ENCODE peak calls at places on chromosomes 4 and X, in six cellular contexts. O is HCT116, F is AG09309, D is fibroblast of pulmonary artery, Q is BJ, R is astrocyte of the spinal cord. U is an unnamed sample.

GRCh38 chr4:138312536-138312911 is 70.4 kb upstream of the SLC7A11 start:
- DNase-seq in O (no peak), F (no peak), D (peak), Q (no peak), R (no peak), U (no peak)

GRCh38 chr4:41029098-41029497 is 185.2 kb downstream of the APBB2 start:
- DNase-seq in O (no peak), F (no peak), D (no peak), Q (no peak), R (no peak), U (no peak)

GRCh38 chr4:56619160-56619559 is 61.9 kb downstream of the HOPX start:
- DNase-seq in O (no peak), F (no peak), D (peak), Q (no peak), R (peak), U (no peak)

GRCh38 chrX:47723689-47724088 is 64.7 kb upstream of the UXT start:
- DNase-seq in O (no peak), F (no peak), D (no peak), Q (no peak), R (no peak), U (no peak)

GRCh38 chrX:153475751-153476281 is 5.4 kb upstream of the HAUS7 start:
- DNase-seq in O (no peak), F (no peak), D (no peak), Q (no peak), R (no peak), U (no peak)

GRCh38 chr4:37599092-37599800 is 86.9 kb downstream of the RELL1 start:
- DNase-seq in O (no peak), F (no peak), D (no peak), Q (no peak), R (no peak), U (no peak)

GRCh38 chrX:38089173-38089982 is 83.0 kb downstream of the SYTL5 start:
- DNase-seq in O (no peak), F (no peak), D (no peak), Q (no peak), R (no peak), U (no peak)

GRCh38 chr4:166252487-166253402 is 379.7 kb downstream of the TLL1 start:
- DNase-seq in O (peak), F (no peak), D (peak), Q (no peak), R (peak), U (no peak)

GRCh38 chr4:102452854-102453253 is 48.3 kb upstream of the NFKB1 start:
- DNase-seq in O (no peak), F (no peak), D (no peak), Q (no peak), R (no peak), U (no peak)

GRCh38 chr4:110073045-110073845 is 125.2 kb downstream of the ELOVL6 start:
- DNase-seq in O (no peak), F (no peak), D (peak), Q (no peak), R (peak), U (no peak)

GRCh38 chr4:181661090-181661489 is 582.1 kb upstream of the TENM3 start:
- DNase-seq in O (no peak), F (peak), D (peak), Q (peak), R (peak), U (no peak)

GRCh38 chrX:2676794-2677675 is 14.1 kb upstream of the CD99 start:
- DNase-seq in O (no peak), F (no peak), D (no peak), Q (no peak), R (peak), U (no peak)

GRCh38 chrX:20347486-20347885 is 80.8 kb upstream of the RPS6KA3 start:
- DNase-seq in O (no peak), F (no peak), D (peak), Q (no peak), R (no peak), U (no peak)

GRCh38 chr4:89492476-89493110 is 185.0 kb upstream of the GPRIN3 start:
- DNase-seq in O (no peak), F (peak), D (peak), Q (no peak), R (peak), U (peak)

GRCh38 chr4:7153711-7154110 is 38.6 kb upstream of the SORCS2 start:
- DNase-seq in O (no peak), F (no peak), D (no peak), Q (no peak), R (no peak), U (no peak)

GRCh38 chr4:32423267-32423666 is 1703.1 kb downstream of the PCDH7 start:
- DNase-seq in O (no peak), F (no peak), D (no peak), Q (no peak), R (no peak), U (no peak)

GRCh38 chr4:147773261-147774184 is 41.6 kb downstream of the ARHGAP10 start:
- DNase-seq in O (no peak), F (no peak), D (peak), Q (no peak), R (peak), U (no peak)

GRCh38 chr4:144204431-144204830 is 63.9 kb upstream of the GYPA start:
- DNase-seq in O (no peak), F (no peak), D (no peak), Q (no peak), R (no peak), U (no peak)

GRCh38 chr4:41359069-41359769 is 102.5 kb downstream of the UCHL1 start:
- DNase-seq in O (no peak), F (no peak), D (no peak), Q (no peak), R (no peak), U (no peak)

GRCh38 chr4:7880681-7881080 is 59.0 kb downstream of the AFAP1 start:
- DNase-seq in O (no peak), F (no peak), D (no peak), Q (no peak), R (no peak), U (no peak)

GRCh38 chrX:103780701-103781402 is 4.2 kb downstream of the PLP1 start:
- DNase-seq in O (no peak), F (no peak), D (no peak), Q (no peak), R (no peak), U (no peak)

GRCh38 chr4:24973471-24974251 is 57.1 kb downstream of the LGI2 start:
- DNase-seq in O (no peak), F (peak), D (peak), Q (peak), R (no peak), U (no peak)

GRCh38 chrX:5672099-5672498 is 556.6 kb downstream of the NLGN4X start:
- DNase-seq in O (no peak), F (no peak), D (no peak), Q (no peak), R (no peak), U (no peak)

GRCh38 chr4:125368684-125369083 is 53.9 kb downstream of the FAT4 start:
- DNase-seq in O (no peak), F (peak), D (peak), Q (peak), R (peak), U (peak)

GRCh38 chr4:169229571-169230028 is 41.2 kb downstream of the SH3RF1 start:
- DNase-seq in O (peak), F (peak), D (peak), Q (peak), R (peak), U (peak)

GRCh38 chr4:6840062-6840976 is 57.8 kb downstream of the KIAA0232 start:
- DNase-seq in O (no peak), F (no peak), D (peak), Q (peak), R (peak), U (peak)

GRCh38 chr4:1291091-1291490 is 1.4 kb downstream of the MAEA start:
- DNase-seq in O (no peak), F (no peak), D (no peak), Q (no peak), R (no peak), U (no peak)

GRCh38 chrX:41317487-41318208 is 16.3 kb upstream of the DDX3X start:
- DNase-seq in O (no peak), F (peak), D (peak), Q (no peak), R (no peak), U (no peak)

GRCh38 chr4:107956011-107956410 is 24.7 kb downstream of the CYP2U1 start:
- DNase-seq in O (no peak), F (no peak), D (no peak), Q (no peak), R (no peak), U (no peak)

GRCh38 chr4:853416-853781 is 27.5 kb upstream of the CPLX1 start:
- DNase-seq in O (no peak), F (no peak), D (no peak), Q (no peak), R (no peak), U (no peak)

GRCh38 chr4:166091146-166091545 is 218.1 kb downstream of the TLL1 start:
- DNase-seq in O (no peak), F (no peak), D (peak), Q (no peak), R (peak), U (peak)

GRCh38 chr4:163350672-163351071 is 7.0 kb downstream of the NPY5R start:
- DNase-seq in O (peak), F (no peak), D (no peak), Q (no peak), R (peak), U (no peak)

GRCh38 chrX:119393144-119393543 is 6.0 kb upstream of the SLC25A43 start:
- DNase-seq in O (no peak), F (no peak), D (no peak), Q (no peak), R (no peak), U (no peak)

GRCh38 chrX:39327255-39327654 is 526.0 kb downstream of the MID1IP1 start:
- DNase-seq in O (no peak), F (no peak), D (no peak), Q (no peak), R (no peak), U (no peak)

GRCh38 chr4:140789752-140790151 is 33.6 kb upstream of the TBC1D9 start:
- DNase-seq in O (no peak), F (no peak), D (peak), Q (no peak), R (no peak), U (no peak)

GRCh38 chrX:154123241-154124219 is 20.5 kb upstream of the OPN1LW start:
- DNase-seq in O (no peak), F (no peak), D (peak), Q (no peak), R (no peak), U (no peak)

GRCh38 chr4:72418458-72418857 is 150.6 kb downstream of the ADAMTS3 start:
- DNase-seq in O (no peak), F (peak), D (peak), Q (peak), R (peak), U (no peak)

DNA sequence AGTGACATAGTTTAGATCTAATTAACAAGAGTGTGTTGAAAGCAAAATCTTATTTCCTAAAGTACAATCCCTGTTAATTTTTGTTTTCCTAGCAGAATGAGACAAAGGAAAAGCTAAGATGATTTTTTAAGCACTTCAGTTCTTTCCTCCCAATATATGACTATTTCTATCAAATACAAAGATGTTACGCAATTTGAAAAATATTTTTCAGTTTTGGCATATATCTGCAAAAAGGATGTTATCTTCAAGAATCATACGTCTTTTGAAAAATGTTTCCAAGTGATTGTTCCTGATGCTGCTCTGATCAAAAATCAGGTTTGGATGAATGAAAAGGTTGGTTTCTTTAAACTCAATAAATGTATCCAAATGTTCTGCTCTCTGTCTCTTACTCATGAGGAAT is 486.7 kb upstream of the CPEB2 start:
- DNase-seq in O (no peak), F (no peak), D (no peak), Q (no peak), R (no peak), U (no peak)
- H3K4me3 ChIP-seq in O (no peak), F (no peak), D (no peak), Q (no peak), R (no peak), U (no peak)

DNA sequence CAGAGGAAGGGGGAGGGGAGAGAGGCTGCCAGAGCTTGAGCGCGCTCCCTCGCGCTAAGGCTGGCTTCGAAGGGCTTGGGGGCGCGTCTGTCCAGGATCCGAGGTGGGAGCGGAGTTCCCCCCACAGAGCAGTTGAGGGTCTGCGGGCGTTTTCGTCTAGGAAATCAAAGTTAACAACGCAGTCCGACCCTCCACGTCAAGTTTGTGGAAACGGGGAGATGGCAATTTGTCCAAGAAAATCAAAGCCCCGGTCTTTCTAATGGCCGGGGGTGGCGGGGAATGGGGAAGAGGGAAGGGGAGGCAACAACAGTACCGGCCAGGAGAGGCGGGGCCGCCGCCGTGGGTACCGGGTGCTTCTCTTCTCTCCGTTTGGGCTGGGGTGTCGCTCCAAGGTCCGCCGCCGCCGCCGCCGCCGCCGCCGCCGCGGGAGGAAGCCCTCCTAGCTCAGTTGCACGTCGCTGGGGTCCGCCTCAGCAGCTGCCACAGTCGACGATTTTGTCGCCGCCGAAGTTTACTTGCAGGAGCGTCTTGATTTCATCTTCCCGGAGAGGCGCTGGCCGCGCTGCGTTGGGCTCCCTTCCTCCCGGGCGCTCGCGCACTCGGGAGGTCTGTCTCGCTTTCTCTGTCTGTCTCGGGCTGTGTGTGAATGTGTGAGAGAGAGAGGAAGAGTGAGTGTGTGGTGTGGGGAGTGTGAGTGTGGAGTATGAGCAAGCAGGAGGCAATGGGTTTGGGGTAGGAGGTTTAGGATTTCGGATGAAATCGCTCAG is 574 bp downstream of the PCDH19 start:
- DNase-seq in O (no peak), F (no peak), D (peak), Q (no peak), R (no peak), U (no peak)
- H3K4me3 ChIP-seq in O (peak), F (peak), D (peak), Q (peak), R (peak), U (peak)

GRCh38 chrX:9912341-9912740 is 54.8 kb upstream of the CLDN34 start:
- DNase-seq in O (no peak), F (no peak), D (peak), Q (no peak), R (peak), U (no peak)

GRCh38 chrX:9917861-9918260 is 49.3 kb upstream of the CLDN34 start:
- DNase-seq in O (no peak), F (no peak), D (no peak), Q (no peak), R (no peak), U (no peak)

GRCh38 chrX:9911479-9911878 is 55.7 kb upstream of the CLDN34 start:
- DNase-seq in O (no peak), F (no peak), D (peak), Q (no peak), R (peak), U (no peak)

GRCh38 chrX:9909254-9909653 is 57.9 kb upstream of the CLDN34 start:
- DNase-seq in O (no peak), F (no peak), D (no peak), Q (no peak), R (no peak), U (no peak)

DNA sequence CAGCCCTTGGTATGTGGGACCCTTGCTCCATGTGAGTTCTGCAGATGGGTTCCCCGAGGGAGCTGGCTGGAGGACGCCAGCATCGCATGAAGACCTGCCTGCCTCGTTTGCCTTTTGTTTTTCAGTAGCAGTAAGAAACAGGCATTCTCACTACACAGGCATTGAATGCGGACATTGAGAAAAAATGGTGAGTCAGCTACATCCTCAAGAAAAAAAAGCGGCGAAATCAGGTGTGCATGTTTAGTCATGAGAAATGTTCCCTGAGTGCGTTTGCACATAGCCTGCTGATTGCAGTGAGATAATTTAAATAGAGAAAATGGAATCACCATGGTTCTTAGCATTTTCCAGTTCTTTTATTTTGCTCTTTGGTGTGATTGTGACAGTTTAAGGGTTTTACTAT is 54.1 kb upstream of the CLDN34 start:
- DNase-seq in O (no peak), F (no peak), D (peak), Q (no peak), R (peak), U (no peak)
- H3K4me3 ChIP-seq in O (no peak), F (no peak), D (no peak), Q (no peak), R (peak), U (no peak)

GRCh38 chr4:58611012-58611411 is 1500.8 kb upstream of the IGFBP7 start:
- DNase-seq in O (no peak), F (no peak), D (no peak), Q (no peak), R (no peak), U (no peak)
- H3K4me3 ChIP-seq in O (no peak), F (no peak), D (no peak), Q (no peak), R (no peak), U (no peak)

DNA sequence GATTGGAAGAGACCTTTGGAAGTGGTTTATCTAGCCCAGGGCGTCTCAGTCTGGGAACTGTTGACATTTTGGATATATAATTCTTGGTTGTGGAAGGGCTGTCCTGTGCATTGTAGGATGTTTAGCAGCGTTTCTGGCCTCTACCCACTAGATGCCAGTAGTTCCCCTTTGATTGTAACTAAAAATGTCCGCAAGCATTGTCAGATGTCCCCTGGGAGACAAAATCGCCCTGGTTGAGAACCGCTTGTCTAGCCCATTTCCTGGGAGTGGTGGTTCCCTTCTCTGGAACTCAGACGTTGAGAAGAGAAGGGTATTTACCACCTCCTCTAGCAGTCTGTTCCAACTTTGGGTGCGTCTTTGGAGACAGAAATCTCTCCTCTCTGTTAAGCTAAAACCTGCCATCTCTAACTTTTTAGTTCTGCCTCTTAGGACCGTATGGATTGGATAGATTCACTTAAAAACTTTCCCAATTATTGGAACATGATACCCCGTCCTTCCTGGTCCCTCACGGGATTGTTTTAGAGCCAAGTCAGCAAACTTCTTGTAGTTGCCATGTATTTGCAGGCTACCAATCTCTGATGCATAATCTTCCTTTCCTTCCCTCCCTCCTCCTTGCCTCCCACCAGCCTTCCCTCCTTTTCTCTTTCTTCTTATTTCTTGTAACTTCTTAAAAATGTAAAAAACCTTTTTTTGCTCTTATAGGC is 13.9 kb downstream of the TMEM165 start:
- DNase-seq in O (no peak), F (no peak), D (peak), Q (no peak), R (peak), U (no peak)
- H3K4me3 ChIP-seq in O (no peak), F (no peak), D (no peak), Q (no peak), R (no peak), U (no peak)

GRCh38 chr4:76984788-76985211 is 35.2 kb downstream of the SEPTIN11 start:
- DNase-seq in O (no peak), F (peak), D (peak), Q (peak), R (peak), U (peak)

GRCh38 chr4:76981649-76982048 is 32.1 kb downstream of the SEPTIN11 start:
- DNase-seq in O (no peak), F (no peak), D (peak), Q (no peak), R (no peak), U (peak)

GRCh38 chr4:76982638-76983579 is 33.4 kb downstream of the SEPTIN11 start:
- DNase-seq in O (no peak), F (no peak), D (peak), Q (no peak), R (no peak), U (no peak)

GRCh38 chr4:76987153-76987562 is 37.6 kb downstream of the SEPTIN11 start:
- DNase-seq in O (no peak), F (peak), D (peak), Q (peak), R (peak), U (no peak)

GRCh38 chr4:76984127-76984526 is 34.6 kb downstream of the SEPTIN11 start:
- DNase-seq in O (no peak), F (no peak), D (peak), Q (no peak), R (peak), U (no peak)
- H3K4me3 ChIP-seq in O (no peak), F (no peak), D (no peak), Q (no peak), R (no peak), U (no peak)

U was measured in retinal pigment epithelial cell.